ENCODE peak calls at places on chromosomes 1 and 21, in ten cellular contexts. One of them, this sample, is unnamed.

GRCh38 chr1:119139857-119140176 is 636 bp downstream of the WARS2 start:
- DNase-seq in mucosa of gallbladder: no peak
- DNase-seq in neural crest cell: no peak
- DNase-seq in A172: no peak
- DNase-seq in occipital lobe: no peak
- DNase-seq in HEK293T: no peak
- DNase-seq in left ventricle myocardium inferior: no peak
- DNase-seq in SJSA1: no peak
- DNase-seq in fibroblast of the aortic adventitia: no peak
- DNase-seq in stimulated activated CD4-positive, alpha-beta T cell treated with anti-CD3 and anti-CD28 coated beads, Interleukin-15, amount 100 ng/mL, for 24 hours: no peak
- DNase-seq in this sample: no peak

GRCh38 chr1:43936470-43937151 is 3.0 kb downstream of the ARTN start:
- DNase-seq in mucosa of gallbladder: no peak
- DNase-seq in neural crest cell: peak
- DNase-seq in A172: no peak
- DNase-seq in occipital lobe: no peak
- DNase-seq in HEK293T: no peak
- DNase-seq in left ventricle myocardium inferior: peak
- DNase-seq in SJSA1: no peak
- DNase-seq in fibroblast of the aortic adventitia: peak
- DNase-seq in stimulated activated CD4-positive, alpha-beta T cell treated with anti-CD3 and anti-CD28 coated beads, Interleukin-15, amount 100 ng/mL, for 24 hours: peak
- DNase-seq in this sample: no peak

GRCh38 chr1:90502696-90503095 is 214.4 kb downstream of the BARHL2 start:
- DNase-seq in mucosa of gallbladder: peak
- DNase-seq in neural crest cell: no peak
- DNase-seq in A172: no peak
- DNase-seq in occipital lobe: no peak
- DNase-seq in HEK293T: no peak
- DNase-seq in left ventricle myocardium inferior: no peak
- DNase-seq in SJSA1: no peak
- DNase-seq in fibroblast of the aortic adventitia: no peak
- DNase-seq in stimulated activated CD4-positive, alpha-beta T cell treated with anti-CD3 and anti-CD28 coated beads, Interleukin-15, amount 100 ng/mL, for 24 hours: no peak
- DNase-seq in this sample: no peak

GRCh38 chr1:93591833-93592635 is 89.6 kb downstream of the BCAR3 start:
- DNase-seq in mucosa of gallbladder: peak
- DNase-seq in neural crest cell: no peak
- DNase-seq in A172: no peak
- DNase-seq in occipital lobe: no peak
- DNase-seq in HEK293T: peak
- DNase-seq in left ventricle myocardium inferior: no peak
- DNase-seq in SJSA1: no peak
- DNase-seq in fibroblast of the aortic adventitia: no peak
- DNase-seq in stimulated activated CD4-positive, alpha-beta T cell treated with anti-CD3 and anti-CD28 coated beads, Interleukin-15, amount 100 ng/mL, for 24 hours: peak
- DNase-seq in this sample: no peak

GRCh38 chr1:117339866-117340357 is 27.3 kb upstream of the MAN1A2 start:
- DNase-seq in mucosa of gallbladder: peak
- DNase-seq in neural crest cell: no peak
- DNase-seq in A172: peak
- DNase-seq in occipital lobe: peak
- DNase-seq in HEK293T: peak
- DNase-seq in left ventricle myocardium inferior: no peak
- DNase-seq in SJSA1: no peak
- DNase-seq in fibroblast of the aortic adventitia: peak
- DNase-seq in stimulated activated CD4-positive, alpha-beta T cell treated with anti-CD3 and anti-CD28 coated beads, Interleukin-15, amount 100 ng/mL, for 24 hours: no peak
- DNase-seq in this sample: peak

GRCh38 chr1:36768486-36769178 is 265.7 kb downstream of the GRIK3 start:
- DNase-seq in mucosa of gallbladder: no peak
- DNase-seq in neural crest cell: no peak
- DNase-seq in A172: no peak
- DNase-seq in occipital lobe: no peak
- DNase-seq in HEK293T: no peak
- DNase-seq in left ventricle myocardium inferior: no peak
- DNase-seq in SJSA1: no peak
- DNase-seq in fibroblast of the aortic adventitia: no peak
- DNase-seq in stimulated activated CD4-positive, alpha-beta T cell treated with anti-CD3 and anti-CD28 coated beads, Interleukin-15, amount 100 ng/mL, for 24 hours: no peak
- DNase-seq in this sample: no peak

GRCh38 chr1:230503741-230504140 is 77.6 kb upstream of the PGBD5 start:
- DNase-seq in mucosa of gallbladder: no peak
- DNase-seq in neural crest cell: no peak
- DNase-seq in A172: no peak
- DNase-seq in occipital lobe: no peak
- DNase-seq in HEK293T: no peak
- DNase-seq in left ventricle myocardium inferior: no peak
- DNase-seq in SJSA1: no peak
- DNase-seq in fibroblast of the aortic adventitia: no peak
- DNase-seq in stimulated activated CD4-positive, alpha-beta T cell treated with anti-CD3 and anti-CD28 coated beads, Interleukin-15, amount 100 ng/mL, for 24 hours: no peak
- DNase-seq in this sample: no peak

GRCh38 chr1:236394905-236395779 is 1.1 kb downstream of the EDARADD start:
- DNase-seq in mucosa of gallbladder: peak
- DNase-seq in neural crest cell: peak
- DNase-seq in A172: no peak
- DNase-seq in occipital lobe: no peak
- DNase-seq in HEK293T: peak
- DNase-seq in left ventricle myocardium inferior: peak
- DNase-seq in SJSA1: no peak
- DNase-seq in fibroblast of the aortic adventitia: peak
- DNase-seq in stimulated activated CD4-positive, alpha-beta T cell treated with anti-CD3 and anti-CD28 coated beads, Interleukin-15, amount 100 ng/mL, for 24 hours: peak
- DNase-seq in this sample: peak

GRCh38 chr1:177847843-177848242 is 122.0 kb downstream of the SEC16B start:
- DNase-seq in mucosa of gallbladder: no peak
- DNase-seq in neural crest cell: no peak
- DNase-seq in A172: no peak
- DNase-seq in occipital lobe: no peak
- DNase-seq in HEK293T: no peak
- DNase-seq in left ventricle myocardium inferior: no peak
- DNase-seq in SJSA1: no peak
- DNase-seq in fibroblast of the aortic adventitia: peak
- DNase-seq in stimulated activated CD4-positive, alpha-beta T cell treated with anti-CD3 and anti-CD28 coated beads, Interleukin-15, amount 100 ng/mL, for 24 hours: no peak
- DNase-seq in this sample: no peak

GRCh38 chr1:26472901-26473845 is 933 bp downstream of the HMGN2 start:
- DNase-seq in mucosa of gallbladder: peak
- DNase-seq in neural crest cell: peak
- DNase-seq in A172: peak
- DNase-seq in occipital lobe: peak
- DNase-seq in HEK293T: peak
- DNase-seq in left ventricle myocardium inferior: peak
- DNase-seq in SJSA1: peak
- DNase-seq in fibroblast of the aortic adventitia: peak
- DNase-seq in stimulated activated CD4-positive, alpha-beta T cell treated with anti-CD3 and anti-CD28 coated beads, Interleukin-15, amount 100 ng/mL, for 24 hours: peak
- DNase-seq in this sample: peak

GRCh38 chr1:64515427-64515826 is 45.5 kb downstream of the CACHD1 start:
- DNase-seq in mucosa of gallbladder: peak
- DNase-seq in neural crest cell: no peak
- DNase-seq in A172: no peak
- DNase-seq in occipital lobe: no peak
- DNase-seq in HEK293T: no peak
- DNase-seq in left ventricle myocardium inferior: peak
- DNase-seq in SJSA1: no peak
- DNase-seq in fibroblast of the aortic adventitia: peak
- DNase-seq in stimulated activated CD4-positive, alpha-beta T cell treated with anti-CD3 and anti-CD28 coated beads, Interleukin-15, amount 100 ng/mL, for 24 hours: no peak
- DNase-seq in this sample: no peak

GRCh38 chr1:42209516-42210370 is 45.2 kb upstream of the GUCA2A start:
- DNase-seq in mucosa of gallbladder: no peak
- DNase-seq in neural crest cell: no peak
- DNase-seq in A172: no peak
- DNase-seq in occipital lobe: no peak
- DNase-seq in HEK293T: no peak
- DNase-seq in left ventricle myocardium inferior: no peak
- DNase-seq in SJSA1: no peak
- DNase-seq in fibroblast of the aortic adventitia: peak
- DNase-seq in stimulated activated CD4-positive, alpha-beta T cell treated with anti-CD3 and anti-CD28 coated beads, Interleukin-15, amount 100 ng/mL, for 24 hours: no peak
- DNase-seq in this sample: no peak

GRCh38 chr1:148334339-148335130 is 148.6 kb downstream of the PPIAL4G start:
- DNase-seq in mucosa of gallbladder: peak
- DNase-seq in neural crest cell: peak
- DNase-seq in A172: peak
- DNase-seq in occipital lobe: peak
- DNase-seq in HEK293T: peak
- DNase-seq in left ventricle myocardium inferior: peak
- DNase-seq in SJSA1: peak
- DNase-seq in fibroblast of the aortic adventitia: peak
- DNase-seq in stimulated activated CD4-positive, alpha-beta T cell treated with anti-CD3 and anti-CD28 coated beads, Interleukin-15, amount 100 ng/mL, for 24 hours: peak
- DNase-seq in this sample: peak

GRCh38 chr21:28521932-28522826 is 470.5 kb downstream of the LTN1 start:
- DNase-seq in mucosa of gallbladder: no peak
- DNase-seq in neural crest cell: no peak
- DNase-seq in A172: no peak
- DNase-seq in occipital lobe: no peak
- DNase-seq in HEK293T: no peak
- DNase-seq in left ventricle myocardium inferior: no peak
- DNase-seq in SJSA1: no peak
- DNase-seq in fibroblast of the aortic adventitia: peak
- DNase-seq in stimulated activated CD4-positive, alpha-beta T cell treated with anti-CD3 and anti-CD28 coated beads, Interleukin-15, amount 100 ng/mL, for 24 hours: no peak
- DNase-seq in this sample: no peak

GRCh38 chr1:36238433-36238832 is 14.2 kb downstream of the THRAP3 start:
- DNase-seq in mucosa of gallbladder: no peak
- DNase-seq in neural crest cell: no peak
- DNase-seq in A172: peak
- DNase-seq in occipital lobe: no peak
- DNase-seq in HEK293T: no peak
- DNase-seq in left ventricle myocardium inferior: no peak
- DNase-seq in SJSA1: no peak
- DNase-seq in fibroblast of the aortic adventitia: peak
- DNase-seq in stimulated activated CD4-positive, alpha-beta T cell treated with anti-CD3 and anti-CD28 coated beads, Interleukin-15, amount 100 ng/mL, for 24 hours: no peak
- DNase-seq in this sample: no peak

GRCh38 chr1:180842052-180842451 is 70.6 kb upstream of the KIAA1614 start:
- DNase-seq in mucosa of gallbladder: no peak
- DNase-seq in neural crest cell: no peak
- DNase-seq in A172: no peak
- DNase-seq in occipital lobe: no peak
- DNase-seq in HEK293T: no peak
- DNase-seq in left ventricle myocardium inferior: no peak
- DNase-seq in SJSA1: no peak
- DNase-seq in fibroblast of the aortic adventitia: peak
- DNase-seq in stimulated activated CD4-positive, alpha-beta T cell treated with anti-CD3 and anti-CD28 coated beads, Interleukin-15, amount 100 ng/mL, for 24 hours: no peak
- DNase-seq in this sample: no peak

GRCh38 chr1:200355815-200356214 is 54.0 kb downstream of the ZNF281 start:
- DNase-seq in mucosa of gallbladder: no peak
- DNase-seq in neural crest cell: no peak
- DNase-seq in A172: no peak
- DNase-seq in occipital lobe: no peak
- DNase-seq in HEK293T: no peak
- DNase-seq in left ventricle myocardium inferior: no peak
- DNase-seq in SJSA1: no peak
- DNase-seq in fibroblast of the aortic adventitia: no peak
- DNase-seq in stimulated activated CD4-positive, alpha-beta T cell treated with anti-CD3 and anti-CD28 coated beads, Interleukin-15, amount 100 ng/mL, for 24 hours: no peak
- DNase-seq in this sample: no peak

GRCh38 chr1:165426745-165427144 is 18.2 kb downstream of the RXRG start:
- DNase-seq in mucosa of gallbladder: no peak
- DNase-seq in neural crest cell: no peak
- DNase-seq in A172: no peak
- DNase-seq in occipital lobe: no peak
- DNase-seq in HEK293T: no peak
- DNase-seq in left ventricle myocardium inferior: no peak
- DNase-seq in SJSA1: no peak
- DNase-seq in fibroblast of the aortic adventitia: no peak
- DNase-seq in stimulated activated CD4-positive, alpha-beta T cell treated with anti-CD3 and anti-CD28 coated beads, Interleukin-15, amount 100 ng/mL, for 24 hours: no peak
- DNase-seq in this sample: no peak

GRCh38 chr21:42970946-42971653 is 3.3 kb upstream of the PKNOX1 start:
- DNase-seq in mucosa of gallbladder: no peak
- DNase-seq in neural crest cell: no peak
- DNase-seq in A172: no peak
- DNase-seq in occipital lobe: no peak
- DNase-seq in HEK293T: no peak
- DNase-seq in left ventricle myocardium inferior: no peak
- DNase-seq in SJSA1: no peak
- DNase-seq in fibroblast of the aortic adventitia: no peak
- DNase-seq in stimulated activated CD4-positive, alpha-beta T cell treated with anti-CD3 and anti-CD28 coated beads, Interleukin-15, amount 100 ng/mL, for 24 hours: no peak
- DNase-seq in this sample: no peak

GRCh38 chr1:112056354-112056753 is 66.9 kb upstream of the KCND3 start:
- DNase-seq in mucosa of gallbladder: no peak
- DNase-seq in neural crest cell: no peak
- DNase-seq in A172: no peak
- DNase-seq in occipital lobe: no peak
- DNase-seq in HEK293T: no peak
- DNase-seq in left ventricle myocardium inferior: no peak
- DNase-seq in SJSA1: no peak
- DNase-seq in fibroblast of the aortic adventitia: no peak
- DNase-seq in stimulated activated CD4-positive, alpha-beta T cell treated with anti-CD3 and anti-CD28 coated beads, Interleukin-15, amount 100 ng/mL, for 24 hours: no peak
- DNase-seq in this sample: no peak

GRCh38 chr1:41341756-41342562 is 19.3 kb upstream of the FOXO6 start:
- DNase-seq in mucosa of gallbladder: peak
- DNase-seq in neural crest cell: no peak
- DNase-seq in A172: peak
- DNase-seq in occipital lobe: no peak
- DNase-seq in HEK293T: no peak
- DNase-seq in left ventricle myocardium inferior: no peak
- DNase-seq in SJSA1: peak
- DNase-seq in fibroblast of the aortic adventitia: no peak
- DNase-seq in stimulated activated CD4-positive, alpha-beta T cell treated with anti-CD3 and anti-CD28 coated beads, Interleukin-15, amount 100 ng/mL, for 24 hours: no peak
- DNase-seq in this sample: no peak

GRCh38 chr1:47213230-47213676 is 18.8 kb downstream of the TAL1 start:
- DNase-seq in mucosa of gallbladder: no peak
- DNase-seq in neural crest cell: no peak
- DNase-seq in A172: no peak
- DNase-seq in occipital lobe: no peak
- DNase-seq in HEK293T: no peak
- DNase-seq in left ventricle myocardium inferior: no peak
- DNase-seq in SJSA1: no peak
- DNase-seq in fibroblast of the aortic adventitia: no peak
- DNase-seq in stimulated activated CD4-positive, alpha-beta T cell treated with anti-CD3 and anti-CD28 coated beads, Interleukin-15, amount 100 ng/mL, for 24 hours: no peak
- DNase-seq in this sample: no peak

GRCh38 chr1:53559854-53560571 is 100.8 kb downstream of the DMRTB1 start:
- DNase-seq in mucosa of gallbladder: no peak
- DNase-seq in neural crest cell: no peak
- DNase-seq in A172: no peak
- DNase-seq in occipital lobe: no peak
- DNase-seq in HEK293T: no peak
- DNase-seq in left ventricle myocardium inferior: no peak
- DNase-seq in SJSA1: no peak
- DNase-seq in fibroblast of the aortic adventitia: no peak
- DNase-seq in stimulated activated CD4-positive, alpha-beta T cell treated with anti-CD3 and anti-CD28 coated beads, Interleukin-15, amount 100 ng/mL, for 24 hours: no peak
- DNase-seq in this sample: no peak

GRCh38 chr1:21289700-21290545 is at the start of gene ECE1:
- DNase-seq in mucosa of gallbladder: no peak
- DNase-seq in neural crest cell: peak
- DNase-seq in A172: no peak
- DNase-seq in occipital lobe: no peak
- DNase-seq in HEK293T: peak
- DNase-seq in left ventricle myocardium inferior: peak
- DNase-seq in SJSA1: no peak
- DNase-seq in fibroblast of the aortic adventitia: no peak
- DNase-seq in stimulated activated CD4-positive, alpha-beta T cell treated with anti-CD3 and anti-CD28 coated beads, Interleukin-15, amount 100 ng/mL, for 24 hours: peak
- DNase-seq in this sample: peak

GRCh38 chr1:3105167-3105863 is 36.3 kb downstream of the PRDM16 start:
- DNase-seq in mucosa of gallbladder: no peak
- DNase-seq in neural crest cell: peak
- DNase-seq in A172: no peak
- DNase-seq in occipital lobe: peak
- DNase-seq in HEK293T: peak
- DNase-seq in left ventricle myocardium inferior: no peak
- DNase-seq in SJSA1: no peak
- DNase-seq in fibroblast of the aortic adventitia: no peak
- DNase-seq in stimulated activated CD4-positive, alpha-beta T cell treated with anti-CD3 and anti-CD28 coated beads, Interleukin-15, amount 100 ng/mL, for 24 hours: no peak
- DNase-seq in this sample: no peak

GRCh38 chr1:91732291-91732953 is 153.5 kb downstream of the TGFBR3 start:
- DNase-seq in mucosa of gallbladder: no peak
- DNase-seq in neural crest cell: no peak
- DNase-seq in A172: peak
- DNase-seq in occipital lobe: no peak
- DNase-seq in HEK293T: peak
- DNase-seq in left ventricle myocardium inferior: no peak
- DNase-seq in SJSA1: peak
- DNase-seq in fibroblast of the aortic adventitia: peak
- DNase-seq in stimulated activated CD4-positive, alpha-beta T cell treated with anti-CD3 and anti-CD28 coated beads, Interleukin-15, amount 100 ng/mL, for 24 hours: peak
- DNase-seq in this sample: no peak

GRCh38 chr1:207670997-207671396 is 26.1 kb downstream of the CR1L start:
- DNase-seq in mucosa of gallbladder: no peak
- DNase-seq in neural crest cell: no peak
- DNase-seq in A172: no peak
- DNase-seq in occipital lobe: no peak
- DNase-seq in HEK293T: no peak
- DNase-seq in left ventricle myocardium inferior: no peak
- DNase-seq in SJSA1: no peak
- DNase-seq in fibroblast of the aortic adventitia: no peak
- DNase-seq in stimulated activated CD4-positive, alpha-beta T cell treated with anti-CD3 and anti-CD28 coated beads, Interleukin-15, amount 100 ng/mL, for 24 hours: no peak
- DNase-seq in this sample: no peak

GRCh38 chr21:33078907-33079582 is 9.1 kb downstream of the OLIG1 start:
- DNase-seq in mucosa of gallbladder: no peak
- DNase-seq in neural crest cell: no peak
- DNase-seq in A172: peak
- DNase-seq in occipital lobe: peak
- DNase-seq in HEK293T: no peak
- DNase-seq in left ventricle myocardium inferior: no peak
- DNase-seq in SJSA1: peak
- DNase-seq in fibroblast of the aortic adventitia: peak
- DNase-seq in stimulated activated CD4-positive, alpha-beta T cell treated with anti-CD3 and anti-CD28 coated beads, Interleukin-15, amount 100 ng/mL, for 24 hours: peak
- DNase-seq in this sample: no peak